ENCODE peak calls at places on chromosomes 5 and 9, in seven cellular contexts. U is MM.1S; Y is uterus; B is CD8-positive, alpha-beta T cell; C is mammary epithelial cell; V is CD4-positive, alpha-beta T cell; M is mesendoderm. A is an unnamed sample.

GRCh38 chr9:99054581-99054980 is 50.3 kb upstream of the TGFBR1 start:
- DNase-seq in U (no peak), Y (no peak), B (no peak), C (peak), V (no peak), M (no peak), A (no peak)

GRCh38 chr5:180153991-180154390 is 55.0 kb downstream of the RASGEF1C start:
- DNase-seq in U (no peak), Y (no peak), B (no peak), C (no peak), V (no peak), M (no peak), A (no peak)

GRCh38 chr9:109499631-109500120 is 1.6 kb upstream of the PTPN3 start:
- DNase-seq in U (no peak), Y (no peak), B (no peak), C (no peak), V (no peak), M (no peak), A (no peak)

GRCh38 chr9:93898502-93899426 is 56.4 kb downstream of the BARX1 start:
- DNase-seq in U (no peak), Y (no peak), B (no peak), C (no peak), V (no peak), M (no peak), A (no peak)

GRCh38 chr5:141605523-141606277 is 13.1 kb downstream of the DIAPH1 start:
- DNase-seq in U (peak), Y (no peak), B (peak), C (no peak), V (peak), M (no peak), A (peak)

GRCh38 chr9:27276182-27277030 is 20.5 kb downstream of the EQTN start:
- DNase-seq in U (peak), Y (peak), B (no peak), C (peak), V (no peak), M (peak), A (peak)

GRCh38 chr9:115957571-115957970 is 196.0 kb upstream of the PAPPA start:
- DNase-seq in U (no peak), Y (no peak), B (no peak), C (no peak), V (no peak), M (no peak), A (no peak)

GRCh38 chr9:91948423-91949292 is 1.4 kb downstream of the ROR2 start:
- DNase-seq in U (peak), Y (peak), B (no peak), C (peak), V (no peak), M (peak), A (no peak)

GRCh38 chr9:137221477-137222111 is 446 bp downstream of the RNF208 start:
- DNase-seq in U (no peak), Y (no peak), B (no peak), C (no peak), V (no peak), M (peak), A (no peak)

GRCh38 chr5:143850050-143850713 is 38.2 kb downstream of the HMHB1 start:
- DNase-seq in U (peak), Y (no peak), B (no peak), C (no peak), V (no peak), M (no peak), A (no peak)

GRCh38 chr9:92715488-92716231 is 45.7 kb upstream of the IPPK start:
- DNase-seq in U (no peak), Y (no peak), B (no peak), C (peak), V (no peak), M (no peak), A (no peak)

GRCh38 chr9:122991370-122991830 is 42.1 kb upstream of the GPR21 start:
- DNase-seq in U (peak), Y (peak), B (no peak), C (peak), V (peak), M (peak), A (peak)

GRCh38 chr9:92564479-92564878 is 28.7 kb upstream of the ECM2 start:
- DNase-seq in U (no peak), Y (no peak), B (no peak), C (no peak), V (no peak), M (no peak), A (no peak)

GRCh38 chr5:10275991-10276390 is 25.9 kb downstream of the CCT5 start:
- DNase-seq in U (no peak), Y (no peak), B (no peak), C (no peak), V (no peak), M (no peak), A (no peak)

GRCh38 chr5:95057610-95058009 is 227.3 kb downstream of the MCTP1 start:
- DNase-seq in U (no peak), Y (no peak), B (no peak), C (no peak), V (no peak), M (no peak), A (no peak)

GRCh38 chr9:119611564-119611963 is 242.3 kb upstream of the BRINP1 start:
- DNase-seq in U (no peak), Y (no peak), B (no peak), C (no peak), V (no peak), M (no peak), A (no peak)

GRCh38 chr9:70127036-70127435 is 83.4 kb downstream of the MAMDC2 start:
- DNase-seq in U (no peak), Y (no peak), B (no peak), C (no peak), V (no peak), M (no peak), A (no peak)

GRCh38 chr9:73896061-73896460 is 601.1 kb upstream of the RORB start:
- DNase-seq in U (no peak), Y (no peak), B (no peak), C (no peak), V (no peak), M (no peak), A (no peak)

GRCh38 chr9:128099932-128100491 is 27.5 kb downstream of the PTGES2 start:
- DNase-seq in U (no peak), Y (peak), B (no peak), C (no peak), V (no peak), M (no peak), A (no peak)

GRCh38 chr9:13141629-13142028 is 137.9 kb downstream of the MPDZ start:
- DNase-seq in U (no peak), Y (no peak), B (no peak), C (no peak), V (no peak), M (no peak), A (no peak)

GRCh38 chr9:13142776-13143175 is 136.7 kb downstream of the MPDZ start:
- DNase-seq in U (no peak), Y (no peak), B (no peak), C (no peak), V (no peak), M (no peak), A (no peak)

GRCh38 chr9:13139641-13140171 is 139.8 kb downstream of the MPDZ start:
- DNase-seq in U (no peak), Y (no peak), B (no peak), C (peak), V (no peak), M (peak), A (no peak)

GRCh38 chr9:13143281-13143680 is 136.2 kb downstream of the MPDZ start:
- DNase-seq in U (no peak), Y (no peak), B (no peak), C (no peak), V (no peak), M (peak), A (no peak)

DNA sequence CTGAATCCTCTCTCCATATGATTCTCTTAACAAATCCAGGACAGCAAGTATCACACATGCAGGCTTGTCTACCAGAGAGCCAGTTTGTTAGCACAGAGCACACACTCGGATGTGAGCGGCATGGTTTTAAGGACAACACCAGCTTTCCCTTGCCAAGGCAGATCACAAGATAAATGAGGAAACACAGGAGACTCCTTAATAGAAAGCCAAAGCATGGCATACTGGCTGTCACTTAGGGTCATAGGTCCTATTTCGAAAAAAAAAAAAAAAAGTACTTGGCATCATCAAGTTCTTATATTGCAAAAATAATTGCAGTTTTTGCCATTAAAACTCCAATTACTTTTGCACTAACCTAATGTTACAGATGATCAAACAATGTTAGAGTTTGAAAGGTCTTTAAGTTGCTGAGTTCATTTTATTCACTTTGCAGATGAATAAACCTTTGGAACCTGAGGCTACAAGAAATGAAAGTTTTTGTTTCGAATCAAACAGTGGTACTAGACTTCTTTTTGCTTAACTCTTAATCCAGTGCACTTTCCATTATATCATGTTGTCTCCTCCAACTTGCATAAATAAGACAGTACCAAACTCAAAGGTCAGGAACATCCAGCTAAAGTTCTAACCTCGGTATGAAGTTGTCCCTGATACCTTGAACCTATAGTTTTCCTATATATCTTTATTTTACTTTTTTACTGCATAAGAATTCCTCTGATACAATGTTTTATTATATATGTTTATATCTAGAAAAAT is 138.5 kb downstream of the MPDZ start:
- DNase-seq in U (no peak), Y (no peak), B (no peak), C (no peak), V (no peak), M (peak), A (no peak)
- H3K27ac ChIP-seq in U (no peak), Y (no peak), B (no peak), C (no peak), V (no peak), M (no peak), A (no peak)

GRCh38 chr5:52339285-52339684 is 448.4 kb upstream of the ITGA1 start:
- DNase-seq in U (no peak), Y (no peak), B (no peak), C (no peak), V (no peak), M (no peak), A (no peak)

GRCh38 chr5:52334367-52334766 is 453.3 kb upstream of the ITGA1 start:
- DNase-seq in U (no peak), Y (no peak), B (no peak), C (no peak), V (no peak), M (peak), A (no peak)
- H3K27ac ChIP-seq in U (no peak), Y (no peak), B (no peak), C (no peak), V (no peak), M (no peak), A (no peak)

GRCh38 chr5:93593476-93594060 is 10.5 kb downstream of the NR2F1 start:
- DNase-seq in U (no peak), Y (no peak), B (no peak), C (no peak), V (no peak), M (no peak), A (no peak)
- H3K27ac ChIP-seq in U (no peak), Y (no peak), B (no peak), C (no peak), V (no peak), M (no peak), A (no peak)

GRCh38 chr5:176614805-176615478 is 5.0 kb upstream of the GPRIN1 start:
- DNase-seq in U (no peak), Y (no peak), B (no peak), C (peak), V (no peak), M (no peak), A (no peak)
- H3K27ac ChIP-seq in U (no peak), Y (no peak), B (no peak), C (no peak), V (no peak), M (no peak), A (no peak)

GRCh38 chr9:15735083-15735974 is 182.5 kb downstream of the CCDC171 start:
- DNase-seq in U (no peak), Y (no peak), B (no peak), C (peak), V (no peak), M (no peak), A (no peak)
- H3K27ac ChIP-seq in U (no peak), Y (no peak), B (no peak), C (peak), V (no peak), M (no peak), A (no peak)

DNA sequence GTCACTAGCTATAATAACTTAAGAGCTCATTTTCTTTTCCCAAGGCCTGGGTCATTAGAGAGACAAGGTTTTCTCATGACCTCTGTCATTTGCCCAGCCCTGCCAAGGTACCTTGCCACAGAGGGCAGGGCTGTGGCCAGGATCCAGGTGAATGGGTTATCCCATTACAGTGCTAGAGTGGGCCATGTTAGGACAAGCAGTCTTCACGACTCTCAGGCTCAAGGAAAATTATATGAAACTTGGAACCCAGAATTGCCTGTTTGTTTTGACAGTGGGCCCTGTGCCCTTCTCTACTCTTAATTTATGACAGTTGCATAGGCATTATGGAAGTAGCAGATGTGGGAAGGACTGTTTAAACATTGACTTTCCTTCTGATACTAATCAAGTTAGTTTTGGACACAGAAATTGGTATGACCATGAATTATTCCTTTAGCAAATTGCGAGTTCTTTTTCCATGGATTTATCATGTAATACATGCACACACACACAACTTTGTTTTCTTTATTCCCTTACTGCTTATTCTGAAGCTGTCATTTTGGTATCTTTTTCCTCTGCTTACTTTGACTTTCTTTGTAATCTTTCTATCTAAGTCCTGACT is 41.8 kb downstream of the ITGA2 start:
- DNase-seq in U (no peak), Y (no peak), B (no peak), C (peak), V (no peak), M (no peak), A (no peak)
- H3K27ac ChIP-seq in U (no peak), Y (peak), B (no peak), C (peak), V (no peak), M (no peak), A (no peak)

GRCh38 chr9:114214181-114214580 is 58.8 kb downstream of the COL27A1 start:
- DNase-seq in U (no peak), Y (peak), B (no peak), C (no peak), V (no peak), M (no peak), A (no peak)

GRCh38 chr9:114212841-114213240 is 57.5 kb downstream of the COL27A1 start:
- DNase-seq in U (no peak), Y (no peak), B (no peak), C (no peak), V (no peak), M (no peak), A (no peak)

GRCh38 chr9:114214686-114215397 is 59.5 kb downstream of the COL27A1 start:
- DNase-seq in U (no peak), Y (no peak), B (no peak), C (peak), V (no peak), M (no peak), A (no peak)

GRCh38 chr9:114216081-114216480 is 60.7 kb downstream of the COL27A1 start:
- DNase-seq in U (no peak), Y (peak), B (no peak), C (no peak), V (no peak), M (no peak), A (no peak)

DNA sequence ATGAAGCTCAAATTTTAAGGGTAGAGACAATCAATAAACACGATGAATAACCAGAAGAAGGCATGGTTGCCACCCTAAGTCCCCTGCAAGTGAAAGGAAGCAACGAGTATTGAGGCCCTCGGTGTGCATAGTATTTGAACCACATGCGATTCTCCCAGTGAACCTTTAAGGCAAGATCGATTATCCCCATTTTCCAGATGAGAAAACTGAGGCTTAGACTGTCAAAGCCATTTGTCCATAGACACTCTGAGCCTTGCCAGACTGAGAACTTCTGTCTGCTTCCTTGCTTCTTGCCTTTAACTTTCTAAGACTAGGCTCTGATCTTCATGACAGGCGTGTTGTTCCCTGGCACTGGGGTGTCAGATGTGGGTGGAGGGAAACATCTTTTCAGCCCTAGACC is 58.2 kb downstream of the COL27A1 start:
- DNase-seq in U (no peak), Y (no peak), B (no peak), C (no peak), V (no peak), M (no peak), A (no peak)
- H3K27ac ChIP-seq in U (no peak), Y (peak), B (no peak), C (no peak), V (no peak), M (no peak), A (no peak)

GRCh38 chr5:151925396-151925750 is 722 bp upstream of the GLRA1 start:
- DNase-seq in U (no peak), Y (no peak), B (no peak), C (no peak), V (no peak), M (no peak), A (no peak)

GRCh38 chr5:151926186-151926585 is 1.5 kb upstream of the GLRA1 start:
- DNase-seq in U (no peak), Y (no peak), B (no peak), C (no peak), V (no peak), M (no peak), A (no peak)

GRCh38 chr5:151931260-151931659 is 6.6 kb upstream of the GLRA1 start:
- DNase-seq in U (no peak), Y (no peak), B (no peak), C (no peak), V (no peak), M (peak), A (peak)
- H3K27ac ChIP-seq in U (no peak), Y (no peak), B (no peak), C (no peak), V (no peak), M (no peak), A (no peak)

A was measured in OCI-LY7.